ENCODE peak calls at places on chromosome 15, in four cellular contexts. One of them, this sample, is unnamed.

GRCh38 chr15:38308242-38308641 is 55.6 kb downstream of the SPRED1 start:
- DNase-seq in H9: no peak
- DNase-seq in naive thymus-derived CD8-positive, alpha-beta T cell: no peak
- DNase-seq in cardiac fibroblast: no peak
- DNase-seq in this sample: no peak

GRCh38 chr15:70029297-70029701 is 68.4 kb downstream of the TLE3 start:
- DNase-seq in H9: no peak
- DNase-seq in cardiac fibroblast: no peak
- DNase-seq in naive thymus-derived CD8-positive, alpha-beta T cell: no peak
- DNase-seq in this sample: no peak

GRCh38 chr15:77577350-77577749 is 55.4 kb downstream of the LINGO1 start:
- DNase-seq in H9: no peak
- DNase-seq in cardiac fibroblast: no peak
- DNase-seq in naive thymus-derived CD8-positive, alpha-beta T cell: no peak
- DNase-seq in this sample: no peak

GRCh38 chr15:92648190-92648875 is 7.2 kb downstream of the FAM174B start:
- DNase-seq in cardiac fibroblast: no peak
- DNase-seq in H9: no peak
- DNase-seq in naive thymus-derived CD8-positive, alpha-beta T cell: no peak
- DNase-seq in this sample: no peak

GRCh38 chr15:62850791-62851291 is 191.7 kb upstream of the TPM1 start:
- DNase-seq in H9: no peak
- DNase-seq in naive thymus-derived CD8-positive, alpha-beta T cell: no peak
- DNase-seq in cardiac fibroblast: peak; percentile 87
- DNase-seq in this sample: peak; percentile 99

GRCh38 chr15:35956066-35956465 is 410.1 kb upstream of the DPH6 start:
- DNase-seq in naive thymus-derived CD8-positive, alpha-beta T cell: no peak
- DNase-seq in H9: no peak
- DNase-seq in cardiac fibroblast: no peak
- DNase-seq in this sample: no peak

GRCh38 chr15:32767236-32767635 is 49.4 kb downstream of the GREM1 start:
- DNase-seq in naive thymus-derived CD8-positive, alpha-beta T cell: no peak
- DNase-seq in H9: no peak
- DNase-seq in cardiac fibroblast: no peak
- DNase-seq in this sample: no peak

GRCh38 chr15:31327674-31328424 is 1.2 kb downstream of the KLF13 start:
- DNase-seq in H9: no peak
- DNase-seq in cardiac fibroblast: peak; percentile 45
- DNase-seq in naive thymus-derived CD8-positive, alpha-beta T cell: peak; percentile 78
- DNase-seq in this sample: peak; percentile 19

GRCh38 chr15:25362545-25362944 is 76.3 kb downstream of the UBE3A start:
- DNase-seq in cardiac fibroblast: no peak
- DNase-seq in naive thymus-derived CD8-positive, alpha-beta T cell: no peak
- DNase-seq in H9: no peak
- DNase-seq in this sample: no peak

GRCh38 chr15:89335289-89336041 is 841 bp upstream of the POLG start:
- DNase-seq in naive thymus-derived CD8-positive, alpha-beta T cell: no peak
- DNase-seq in cardiac fibroblast: no peak
- DNase-seq in H9: peak; percentile 67
- DNase-seq in this sample: no peak

GRCh38 chr15:40465939-40466338 is 4.8 kb upstream of the CHST14 start:
- DNase-seq in H9: no peak
- DNase-seq in naive thymus-derived CD8-positive, alpha-beta T cell: no peak
- DNase-seq in cardiac fibroblast: no peak
- DNase-seq in this sample: no peak

GRCh38 chr15:62608369-62608768 is 434.2 kb upstream of the TPM1 start:
- DNase-seq in H9: no peak
- DNase-seq in naive thymus-derived CD8-positive, alpha-beta T cell: no peak
- DNase-seq in cardiac fibroblast: no peak
- DNase-seq in this sample: no peak